ENCODE peak calls at places on chromosomes 16 and 17, in four cellular contexts. P, O, Q and K are unnamed samples.

GRCh38 chr16:74726736-74727135 is 26.1 kb upstream of the MLKL start:
- DNase-seq in P (no peak), O (no peak), Q (no peak), K (no peak)

GRCh38 chr17:80363518-80364090 is 51.4 kb upstream of the ENDOV start:
- DNase-seq in P (peak; percentile 19), O (no peak), Q (peak; percentile 71), K (no peak)

GRCh38 chr16:52812945-52813556 is 239.6 kb downstream of the CHD9NB start:
- DNase-seq in P (no peak), O (no peak), Q (no peak), K (no peak)

GRCh38 chr16:84766978-84767773 is 52.6 kb upstream of the CRISPLD2 start:
- DNase-seq in P (no peak), O (no peak), Q (no peak), K (no peak)

GRCh38 chr17:47815106-47815918 is 6.3 kb downstream of the OSBPL7 start:
- DNase-seq in P (no peak), O (no peak), Q (no peak), K (no peak)

GRCh38 chr17:69567130-69567529 is 152.6 kb downstream of the MAP2K6 start:
- DNase-seq in P (no peak), O (no peak), Q (no peak), K (no peak)

GRCh38 chr17:76273923-76274558 is 8.9 kb downstream of the UBALD2 start:
- DNase-seq in P (no peak), O (no peak), Q (peak; percentile 82), K (no peak)

GRCh38 chr17:52157603-52158449 is 688 bp downstream of the CA10 start:
- DNase-seq in P (no peak), O (no peak), Q (peak; percentile 69), K (no peak)

GRCh38 chr17:73635101-73635767 is 9.0 kb downstream of the SDK2 start:
- DNase-seq in P (no peak), O (no peak), Q (no peak), K (no peak)

GRCh38 chr17:19769946-19770652 is 22.0 kb upstream of the ALDH3A1 start:
- DNase-seq in P (no peak), O (no peak), Q (no peak), K (peak; percentile 10)

GRCh38 chr16:83992624-83993023 is 24.6 kb downstream of the NECAB2 start:
- DNase-seq in P (no peak), O (no peak), Q (no peak), K (peak; percentile 11)

GRCh38 chr16:89154390-89155183 is 17.0 kb upstream of the CDH15 start:
- DNase-seq in P (no peak), O (no peak), Q (peak; percentile 59), K (no peak)

GRCh38 chr16:18803569-18804462 is 2.5 kb upstream of the ARL6IP1 start:
- DNase-seq in P (no peak), O (no peak), Q (no peak), K (no peak)

GRCh38 chr16:51592013-51592501 is 441.0 kb upstream of the SALL1 start:
- DNase-seq in P (no peak), O (no peak), Q (no peak), K (no peak)

GRCh38 chr17:77214743-77215142 is 74.0 kb downstream of the SEC14L1 start:
- DNase-seq in P (no peak), O (no peak), Q (no peak), K (no peak)

GRCh38 chr16:50309156-50309526 is 42.8 kb downstream of the ADCY7 start:
- DNase-seq in P (no peak), O (no peak), Q (no peak), K (no peak)

GRCh38 chr16:35201151-35201550 is 1741.7 kb downstream of the TP53TG3F start:
- DNase-seq in P (no peak), O (no peak), Q (no peak), K (no peak)
- H3K9me3 ChIP-seq in P (no peaks in the 10 kb centered on the region), O (no peaks in the 10 kb centered on the region), Q (peaks cover 17% of the 10 kb centered on the region), K (peaks cover 53% of the 10 kb centered on the region)

GRCh38 chr17:18139949-18140348 is 31.4 kb downstream of the MYO15A start:
- DNase-seq in P (no peak), O (no peak), Q (no peak), K (no peak)
- TF ChIP-seq CTCF in P (no peak), O (no peak), Q (no peak), K (peak; percentile 44)

DNA sequence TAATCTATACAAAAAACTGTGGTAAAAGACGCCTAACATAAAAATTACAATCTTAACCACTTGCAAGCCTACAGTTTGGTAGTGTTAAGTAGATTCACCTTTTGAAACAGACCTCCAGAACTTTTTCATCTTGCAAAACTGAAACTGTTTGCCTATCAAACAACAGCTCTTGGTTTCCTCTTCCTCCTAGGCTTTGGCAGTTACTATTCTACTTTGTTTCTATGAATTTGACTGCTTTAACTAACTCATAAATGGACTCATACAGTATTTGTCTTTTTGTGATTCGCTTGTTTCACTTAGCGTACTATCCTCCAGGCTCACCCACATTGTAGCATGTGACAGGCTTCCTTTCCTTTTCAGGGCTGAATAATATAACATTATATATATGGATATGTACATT is 97.0 kb downstream of the PRKCA start:
- DNase-seq in P (no peak), O (no peak), Q (no peak), K (no peak)
- H3K9me3 ChIP-seq in P (no peaks in the 10 kb centered on the region), O (no peaks in the 10 kb centered on the region), Q (no peaks in the 10 kb centered on the region), K (no peaks in the 10 kb centered on the region)

GRCh38 chr17:902463-902862 is 77.1 kb downstream of the NXN start:
- DNase-seq in P (no peak), O (no peak), Q (no peak), K (no peak)
- TF ChIP-seq CTCF in P (no peak), O (no peak), Q (no peak), K (no peak)

DNA sequence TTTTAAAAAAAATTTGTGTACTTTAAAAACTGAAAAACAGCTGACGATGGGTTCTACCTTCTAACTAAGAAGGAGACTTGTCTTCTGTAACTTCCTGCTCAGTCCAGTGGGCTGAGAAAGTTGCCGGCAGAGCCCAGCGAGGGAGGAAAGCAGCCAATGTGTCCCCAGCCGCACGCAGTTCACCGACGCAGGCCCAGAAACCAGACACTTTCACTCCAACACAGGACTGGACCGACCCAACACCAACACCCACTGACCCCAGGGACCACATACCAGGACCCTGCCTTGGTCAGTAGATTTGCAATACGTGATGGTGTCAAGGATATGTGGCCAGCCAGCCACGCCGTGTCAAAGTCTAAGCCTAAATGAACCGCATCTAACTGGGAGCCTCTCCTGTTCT is 25.5 kb downstream of the TRAP1 start:
- DNase-seq in P (no peak), O (peak; percentile 35), Q (no peak), K (no peak)
- H3K9me3 ChIP-seq in P (no peaks in the 10 kb centered on the region), O (no peaks in the 10 kb centered on the region), Q (no peaks in the 10 kb centered on the region), K (no peaks in the 10 kb centered on the region)

GRCh38 chr17:42081516-42082129 is 16.6 kb downstream of the ZNF385C start:
- DNase-seq in P (no peak), O (no peak), Q (no peak), K (no peak)
- TF ChIP-seq CTCF in P (no peak), O (no peak), Q (no peak), K (no peak)